ENCODE peak calls at places on chromosome 7, in six cellular contexts. H is glomerular endothelial cell; B is GM13977; P is amygdala; M is stimulated activated CD4-positive, alpha-beta T cell treated with anti-CD3 and anti-CD28 coated beads, Interleukin-4, amount 100 ng/mL, for 24 hours; E is Caki2. W is an unnamed sample.

GRCh38 chr7:30846378-30846777 is 65.3 kb upstream of the AQP1 start:
- DNase-seq in H (no peak), B (no peak), P (no peak), M (no peak), E (no peak), W (no peak)

GRCh38 chr7:47351233-47352154 is 230.4 kb downstream of the TNS3 start:
- DNase-seq in H (no peak), B (no peak), P (no peak), M (no peak), E (no peak), W (no peak)

GRCh38 chr7:114354306-114354705 is 60.3 kb upstream of the FOXP2 start:
- DNase-seq in H (no peak), B (no peak), P (no peak), M (no peak), E (no peak), W (no peak)

GRCh38 chr7:45697576-45698136 is 123.5 kb downstream of the ADCY1 start:
- DNase-seq in H (no peak), B (no peak), P (no peak), M (no peak), E (no peak), W (peak; percentile 16)

GRCh38 chr7:14197280-14197679 is 207.8 kb upstream of the ETV1 start:
- DNase-seq in H (no peak), B (no peak), P (no peak), M (no peak), E (no peak), W (no peak)

GRCh38 chr7:143054621-143055020 is 2.5 kb downstream of the OR6V1 start:
- DNase-seq in H (no peak), B (no peak), P (no peak), M (no peak), E (no peak), W (no peak)

GRCh38 chr7:2049782-2050510 is 182.8 kb downstream of the MAD1L1 start:
- DNase-seq in H (no peak), B (no peak), P (no peak), M (no peak), E (no peak), W (no peak)

GRCh38 chr7:18357691-18358090 is 137.9 kb upstream of the HDAC9 start:
- DNase-seq in H (no peak), B (peak; percentile 5), P (no peak), M (no peak), E (no peak), W (no peak)

GRCh38 chr7:36283711-36284130 is 105.9 kb upstream of the ANLN start:
- DNase-seq in H (no peak), B (peak; percentile 55), P (peak; percentile 51), M (no peak), E (no peak), W (peak; percentile 39)

GRCh38 chr7:3705258-3705657 is 404.2 kb downstream of the SDK1 start:
- DNase-seq in H (no peak), B (no peak), P (no peak), M (no peak), E (no peak), W (no peak)

GRCh38 chr7:101134399-101134980 is 7.6 kb downstream of the SERPINE1 start:
- DNase-seq in H (no peak), B (no peak), P (no peak), M (no peak), E (no peak), W (no peak)

GRCh38 chr7:271266-272107 is 18.5 kb upstream of the FOXL3 start:
- DNase-seq in H (no peak), B (no peak), P (no peak), M (no peak), E (no peak), W (no peak)

GRCh38 chr7:22147113-22147512 is 201.4 kb upstream of the CDCA7L start:
- DNase-seq in H (no peak), B (peak; percentile 9), P (no peak), M (peak; percentile 11), E (no peak), W (peak; percentile 26)

GRCh38 chr7:91288208-91288824 is 24.1 kb downstream of the FZD1 start:
- DNase-seq in H (peak; percentile 31), B (no peak), P (no peak), M (no peak), E (no peak), W (peak; percentile 31)

GRCh38 chr7:29607889-29608288 is 44.3 kb downstream of the PRR15 start:
- DNase-seq in H (no peak), B (no peak), P (no peak), M (no peak), E (no peak), W (no peak)

GRCh38 chr7:144122876-144123275 is at the start of gene OR2A14:
- DNase-seq in H (no peak), B (no peak), P (no peak), M (no peak), E (no peak), W (no peak)

W was measured in activated CD8-positive, alpha-beta T cell treated with anti-CD3 and anti-CD28 coated beads, Interleukin-2, amount 10 ng/mL, durations not matched to agents 7 days and 5 days.